ENCODE peak calls at places on chromosomes 12 and 14, in seven cellular contexts. One of them, this sample, is unnamed.

GRCh38 chr14:31766315-31766892 is 205.2 kb downstream of the NUBPL start:
- DNase-seq in uterus: no peak
- DNase-seq in GM13977: no peak
- DNase-seq in kidney: no peak
- DNase-seq in choroid plexus epithelial cell: no peak
- DNase-seq in SK-N-SH: no peak
- DNase-seq in epithelial cell of esophagus: no peak
- DNase-seq in this sample: no peak

GRCh38 chr14:31788340-31788739 is 227.1 kb downstream of the NUBPL start:
- DNase-seq in uterus: no peak
- DNase-seq in GM13977: no peak
- DNase-seq in kidney: no peak
- DNase-seq in choroid plexus epithelial cell: peak
- DNase-seq in SK-N-SH: no peak
- DNase-seq in epithelial cell of esophagus: no peak
- DNase-seq in this sample: no peak

GRCh38 chr14:76968621-76969063 is 59.9 kb downstream of the IRF2BPL start:
- DNase-seq in uterus: no peak
- DNase-seq in GM13977: no peak
- DNase-seq in kidney: no peak
- DNase-seq in choroid plexus epithelial cell: no peak
- DNase-seq in SK-N-SH: no peak
- DNase-seq in epithelial cell of esophagus: no peak
- DNase-seq in this sample: no peak

GRCh38 chr12:132851465-132851864 is 22.8 kb upstream of the GOLGA3 start:
- DNase-seq in uterus: no peak
- DNase-seq in GM13977: no peak
- DNase-seq in kidney: no peak
- DNase-seq in choroid plexus epithelial cell: no peak
- DNase-seq in SK-N-SH: no peak
- DNase-seq in epithelial cell of esophagus: no peak
- DNase-seq in this sample: no peak

GRCh38 chr12:68185598-68185997 is 26.1 kb upstream of the IFNG start:
- DNase-seq in uterus: no peak
- DNase-seq in GM13977: no peak
- DNase-seq in kidney: no peak
- DNase-seq in choroid plexus epithelial cell: no peak
- DNase-seq in SK-N-SH: no peak
- DNase-seq in epithelial cell of esophagus: no peak
- DNase-seq in this sample: no peak

GRCh38 chr12:25926536-25926935 is 31.9 kb upstream of the RASSF8 start:
- DNase-seq in uterus: no peak
- DNase-seq in GM13977: no peak
- DNase-seq in kidney: no peak
- DNase-seq in choroid plexus epithelial cell: no peak
- DNase-seq in SK-N-SH: no peak
- DNase-seq in epithelial cell of esophagus: no peak
- DNase-seq in this sample: no peak

GRCh38 chr12:7068240-7068993 is 7.9 kb downstream of the C1S start:
- DNase-seq in uterus: no peak
- DNase-seq in GM13977: no peak
- DNase-seq in kidney: no peak
- DNase-seq in choroid plexus epithelial cell: peak
- DNase-seq in SK-N-SH: no peak
- DNase-seq in epithelial cell of esophagus: peak
- DNase-seq in this sample: peak

GRCh38 chr12:55063291-55063690 is 43.5 kb downstream of the NEUROD4 start:
- DNase-seq in uterus: no peak
- DNase-seq in GM13977: no peak
- DNase-seq in kidney: no peak
- DNase-seq in choroid plexus epithelial cell: no peak
- DNase-seq in SK-N-SH: no peak
- DNase-seq in epithelial cell of esophagus: no peak
- DNase-seq in this sample: no peak

GRCh38 chr14:29724991-29725390 is 202.7 kb downstream of the PRKD1 start:
- DNase-seq in uterus: no peak
- DNase-seq in GM13977: no peak
- DNase-seq in kidney: no peak
- DNase-seq in choroid plexus epithelial cell: peak
- DNase-seq in SK-N-SH: no peak
- DNase-seq in epithelial cell of esophagus: peak
- DNase-seq in this sample: no peak

GRCh38 chr12:48788522-48788851 is 402 bp downstream of the ADCY6 start:
- DNase-seq in uterus: no peak
- DNase-seq in GM13977: no peak
- DNase-seq in kidney: no peak
- DNase-seq in choroid plexus epithelial cell: no peak
- DNase-seq in SK-N-SH: peak
- DNase-seq in epithelial cell of esophagus: no peak
- DNase-seq in this sample: no peak

GRCh38 chr14:45015133-45015532 is 53.1 kb downstream of the TOGARAM1 start:
- DNase-seq in uterus: no peak
- DNase-seq in GM13977: no peak
- DNase-seq in kidney: no peak
- DNase-seq in choroid plexus epithelial cell: no peak
- DNase-seq in SK-N-SH: no peak
- DNase-seq in epithelial cell of esophagus: no peak
- DNase-seq in this sample: no peak

GRCh38 chr12:30630378-30631285 is 65.0 kb downstream of the IPO8 start:
- DNase-seq in uterus: no peak
- DNase-seq in GM13977: no peak
- DNase-seq in kidney: no peak
- DNase-seq in choroid plexus epithelial cell: peak
- DNase-seq in SK-N-SH: no peak
- DNase-seq in epithelial cell of esophagus: no peak
- DNase-seq in this sample: peak

GRCh38 chr12:86613306-86613705 is 357.1 kb upstream of the MGAT4C start:
- DNase-seq in uterus: no peak
- DNase-seq in GM13977: no peak
- DNase-seq in kidney: no peak
- DNase-seq in choroid plexus epithelial cell: peak
- DNase-seq in SK-N-SH: no peak
- DNase-seq in epithelial cell of esophagus: peak
- DNase-seq in this sample: no peak

GRCh38 chr12:113874999-113875561 is 91.0 kb downstream of the RBM19 start:
- DNase-seq in uterus: no peak
- DNase-seq in GM13977: no peak
- DNase-seq in kidney: no peak
- DNase-seq in choroid plexus epithelial cell: peak
- DNase-seq in SK-N-SH: no peak
- DNase-seq in epithelial cell of esophagus: no peak
- DNase-seq in this sample: no peak

GRCh38 chr12:78600541-78600940 is 264.0 kb upstream of the SYT1 start:
- DNase-seq in uterus: no peak
- DNase-seq in GM13977: no peak
- DNase-seq in kidney: no peak
- DNase-seq in choroid plexus epithelial cell: no peak
- DNase-seq in SK-N-SH: no peak
- DNase-seq in epithelial cell of esophagus: no peak
- DNase-seq in this sample: no peak

GRCh38 chr12:20404576-20405346 is 36.4 kb downstream of the PDE3A start:
- DNase-seq in uterus: no peak
- DNase-seq in GM13977: no peak
- DNase-seq in kidney: no peak
- DNase-seq in choroid plexus epithelial cell: peak
- DNase-seq in SK-N-SH: peak
- DNase-seq in epithelial cell of esophagus: peak
- DNase-seq in this sample: no peak

DNA sequence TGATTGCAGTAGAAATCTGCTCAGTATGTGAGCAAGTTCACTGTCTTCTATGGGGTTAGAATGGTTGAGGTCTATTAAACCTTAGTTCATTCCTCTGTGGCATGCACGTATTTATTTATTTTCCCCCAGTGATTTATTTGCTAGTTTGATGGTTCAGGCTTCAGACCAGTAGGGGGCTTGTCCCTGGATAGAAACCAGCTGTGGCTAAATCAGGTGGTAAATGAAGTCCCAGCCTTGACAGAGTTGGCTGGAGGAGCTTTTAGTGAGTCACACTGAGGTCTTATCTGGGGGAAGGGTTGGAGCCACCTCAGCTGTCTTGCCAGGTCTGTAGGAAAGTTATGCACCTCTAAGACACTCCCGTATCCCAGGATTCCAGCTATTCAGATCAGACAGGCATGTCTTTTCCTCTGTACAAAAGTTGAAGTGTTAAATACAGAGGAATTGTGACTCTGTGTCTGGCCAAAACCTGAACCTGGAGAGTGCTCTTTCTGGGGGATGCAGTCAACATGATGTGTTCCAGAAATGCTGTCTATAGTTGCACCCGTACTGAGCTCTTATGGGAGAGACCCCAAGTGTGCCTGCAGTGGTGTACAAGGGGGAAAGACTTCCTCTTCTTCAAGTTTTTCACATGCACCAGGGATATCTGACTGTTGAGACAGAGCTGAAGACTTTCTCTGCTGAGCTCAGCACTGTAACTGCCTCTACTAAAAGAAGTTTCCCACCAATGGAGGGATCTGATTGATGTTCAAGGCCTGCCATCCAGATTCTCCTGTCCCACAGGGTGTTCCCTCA is 1322.1 kb downstream of the TMEM121 start:
- DNase-seq in uterus: peak
- DNase-seq in GM13977: no peak
- DNase-seq in kidney: no peak
- DNase-seq in choroid plexus epithelial cell: no peak
- DNase-seq in SK-N-SH: no peak
- DNase-seq in epithelial cell of esophagus: no peak
- DNase-seq in this sample: no peak
- TF ChIP-seq CTCF in uterus: no peak
- TF ChIP-seq CTCF in GM13977: peak
- TF ChIP-seq CTCF in kidney: peak
- TF ChIP-seq CTCF in choroid plexus epithelial cell: no peak
- TF ChIP-seq CTCF in SK-N-SH: peak
- TF ChIP-seq CTCF in epithelial cell of esophagus: no peak
- TF ChIP-seq CTCF in this sample: no peak

DNA sequence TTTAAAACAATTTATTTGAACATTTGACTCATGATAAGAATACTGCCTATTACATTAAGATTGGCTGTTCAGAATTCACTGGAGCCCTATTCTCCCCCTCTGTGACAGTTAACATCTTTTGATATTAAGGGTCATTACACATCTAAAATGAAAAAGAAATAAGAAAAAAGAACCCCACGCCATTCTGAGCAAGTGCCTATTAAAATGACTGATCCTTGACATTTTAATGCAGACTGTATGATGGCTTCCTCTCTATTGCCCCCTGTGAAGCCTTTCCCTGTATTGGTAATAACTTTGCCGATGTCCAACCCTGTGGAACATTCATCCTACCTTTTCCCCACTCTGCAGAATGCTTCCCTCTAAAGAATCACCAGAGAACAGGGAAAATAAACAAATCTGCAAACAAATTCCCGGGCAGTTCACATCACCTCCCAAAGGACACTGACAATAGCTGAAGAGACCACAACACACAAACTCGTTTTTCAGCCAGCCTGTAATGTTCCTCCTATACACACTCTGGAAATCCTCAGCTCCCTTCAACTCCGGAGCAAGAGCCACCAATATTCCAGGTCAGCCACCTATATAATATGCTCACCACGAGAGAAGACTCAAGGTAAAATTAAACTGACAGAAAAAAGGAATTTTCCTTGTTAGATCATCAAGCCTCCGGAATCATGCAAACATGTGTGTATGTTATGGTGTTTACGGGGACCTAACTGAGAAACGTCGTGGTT is 2.1 kb downstream of the NIN start:
- DNase-seq in uterus: no peak
- DNase-seq in GM13977: no peak
- DNase-seq in kidney: no peak
- DNase-seq in choroid plexus epithelial cell: no peak
- DNase-seq in SK-N-SH: no peak
- DNase-seq in epithelial cell of esophagus: no peak
- DNase-seq in this sample: no peak
- TF ChIP-seq CTCF in uterus: no peak
- TF ChIP-seq CTCF in GM13977: peak
- TF ChIP-seq CTCF in kidney: no peak
- TF ChIP-seq CTCF in choroid plexus epithelial cell: no peak
- TF ChIP-seq CTCF in SK-N-SH: no peak
- TF ChIP-seq CTCF in epithelial cell of esophagus: no peak
- TF ChIP-seq CTCF in this sample: no peak

DNA sequence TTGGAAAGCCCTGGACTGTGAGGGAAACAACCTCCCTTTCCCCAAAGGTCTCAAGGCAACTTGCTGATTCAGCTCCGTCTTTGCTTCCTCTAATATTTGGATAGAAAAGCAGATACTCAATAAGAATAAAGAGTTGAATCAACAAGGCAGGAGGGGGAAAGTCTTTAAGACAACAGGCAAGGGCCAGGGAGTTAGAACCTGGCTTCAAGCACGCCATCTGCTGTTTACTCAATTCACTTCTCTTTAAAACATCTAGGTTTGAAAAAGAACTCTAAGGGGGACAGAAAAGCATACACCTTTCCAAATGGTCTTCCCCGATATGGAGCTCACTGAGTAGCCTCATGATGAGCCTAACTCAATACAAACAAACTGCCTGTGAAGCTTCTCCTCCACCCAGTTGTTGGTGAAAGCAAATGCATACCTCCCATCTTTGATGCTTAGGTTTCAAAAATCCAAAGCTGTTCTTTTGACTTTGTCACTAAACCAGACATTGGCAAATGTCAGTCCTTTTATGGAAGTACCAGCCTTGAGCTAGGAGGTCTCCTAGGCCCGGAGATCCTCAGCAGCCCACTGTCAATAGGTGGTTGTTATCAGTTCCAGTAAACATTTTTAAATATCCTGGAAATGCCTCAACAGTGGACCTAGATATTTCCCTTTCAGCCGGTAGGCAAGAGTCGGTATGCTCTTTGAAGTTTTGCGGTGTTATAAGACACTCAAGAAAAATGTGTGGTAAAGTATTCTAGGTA is 76.2 kb downstream of the SAMD4A start:
- DNase-seq in uterus: no peak
- DNase-seq in GM13977: peak
- DNase-seq in kidney: no peak
- DNase-seq in choroid plexus epithelial cell: peak
- DNase-seq in SK-N-SH: no peak
- DNase-seq in epithelial cell of esophagus: peak
- DNase-seq in this sample: no peak
- TF ChIP-seq CTCF in uterus: no peak
- TF ChIP-seq CTCF in GM13977: peak
- TF ChIP-seq CTCF in kidney: no peak
- TF ChIP-seq CTCF in choroid plexus epithelial cell: peak
- TF ChIP-seq CTCF in SK-N-SH: peak
- TF ChIP-seq CTCF in epithelial cell of esophagus: peak
- TF ChIP-seq CTCF in this sample: no peak

DNA sequence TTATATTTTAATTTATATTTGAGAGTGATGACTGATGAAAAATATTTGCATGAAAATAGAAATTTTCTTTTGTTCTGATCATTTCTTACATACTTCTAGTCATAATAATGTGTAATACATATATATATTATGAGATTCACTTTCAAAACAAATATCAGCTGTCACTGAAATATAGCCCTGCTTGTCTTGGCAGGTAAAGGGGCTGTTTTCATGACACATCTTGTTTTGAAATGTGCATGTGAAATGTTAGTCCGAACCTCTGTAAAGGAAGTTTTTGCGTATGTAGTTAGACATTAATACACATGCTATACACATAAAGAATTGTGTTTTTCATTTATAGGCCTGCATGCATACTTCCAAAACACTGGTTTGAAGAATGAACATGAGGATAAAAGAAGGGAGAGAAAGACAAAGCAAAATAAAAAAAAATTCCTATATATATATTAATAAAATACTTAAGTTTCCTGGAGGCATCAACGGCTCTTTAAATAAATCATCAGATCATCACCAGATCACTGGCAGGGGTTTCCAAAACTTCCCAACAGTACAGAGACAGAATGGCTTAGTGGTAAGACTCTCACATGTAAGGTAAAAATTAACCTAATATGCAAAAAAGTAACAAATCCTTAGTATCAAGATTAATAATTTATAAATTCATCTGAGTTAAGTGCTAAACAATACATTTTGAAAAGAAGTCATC is 60.0 kb downstream of the SEL1L start:
- DNase-seq in uterus: no peak
- DNase-seq in GM13977: no peak
- DNase-seq in kidney: no peak
- DNase-seq in choroid plexus epithelial cell: no peak
- DNase-seq in SK-N-SH: no peak
- DNase-seq in epithelial cell of esophagus: peak
- DNase-seq in this sample: no peak
- TF ChIP-seq CTCF in uterus: no peak
- TF ChIP-seq CTCF in GM13977: no peak
- TF ChIP-seq CTCF in kidney: no peak
- TF ChIP-seq CTCF in choroid plexus epithelial cell: no peak
- TF ChIP-seq CTCF in SK-N-SH: no peak
- TF ChIP-seq CTCF in epithelial cell of esophagus: no peak
- TF ChIP-seq CTCF in this sample: no peak

This sample was measured in gastrocnemius medialis.